ENCODE peak calls at places on chromosomes 5 and 9, in five cellular contexts. M is right lobe of liver; C is effector memory CD4-positive, alpha-beta T cell; L is transverse colon; P is endodermal cell. N is an unnamed sample.

GRCh38 chr5:67677422-67677970 is 480.9 kb upstream of the CD180 start:
- DNase-seq in M (no peak), C (no peak), L (no peak), P (no peak), N (no peak)

GRCh38 chr5:9015937-9016270 is 530.0 kb downstream of the SEMA5A start:
- DNase-seq in M (no peak), C (no peak), L (no peak), P (no peak), N (no peak)

GRCh38 chr5:141570655-141571054 is 48.1 kb downstream of the DIAPH1 start:
- DNase-seq in M (no peak), C (no peak), L (no peak), P (no peak), N (no peak)

GRCh38 chr5:5886812-5887486 is 464.5 kb downstream of the ICE1 start:
- DNase-seq in M (peak; percentile 64), C (no peak), L (peak; percentile 19), P (peak; percentile 89), N (peak; percentile 21)

GRCh38 chr9:124353166-124353768 is 62.0 kb downstream of the PSMB7 start:
- DNase-seq in M (no peak), C (no peak), L (no peak), P (no peak), N (no peak)

GRCh38 chr9:79362100-79363081 is 209.4 kb upstream of the TLE4 start:
- DNase-seq in M (no peak), C (no peak), L (no peak), P (peak; percentile 69), N (no peak)

GRCh38 chr5:62152394-62153123 is 153.4 kb upstream of the KIF2A start:
- DNase-seq in M (no peak), C (no peak), L (no peak), P (no peak), N (no peak)

GRCh38 chr5:1794896-1795290 is 4.7 kb downstream of the MRPL36 start:
- DNase-seq in M (no peak), C (no peak), L (no peak), P (no peak), N (no peak)

GRCh38 chr5:138874771-138875628 is at the start of gene LRRTM2:
- DNase-seq in M (no peak), C (no peak), L (no peak), P (no peak), N (no peak)

GRCh38 chr9:3507395-3508077 is 18.3 kb downstream of the RFX3 start:
- DNase-seq in M (no peak), C (no peak), L (no peak), P (no peak), N (no peak)

GRCh38 chr5:175443514-175444059 is 395 bp downstream of the DRD1 start:
- DNase-seq in M (no peak), C (no peak), L (no peak), P (no peak), N (no peak)

GRCh38 chr5:36881304-36881703 is 4.7 kb downstream of the NIPBL start:
- DNase-seq in M (no peak), C (no peak), L (no peak), P (no peak), N (no peak)
- H3K4me1 ChIP-seq in M (peaks cover 26% of the 10 kb centered on the region), C (peaks cover 21% of the 10 kb centered on the region), L (peaks cover 37% of the 10 kb centered on the region), P (peaks cover 4% of the 10 kb centered on the region), N (peaks cover 24% of the 10 kb centered on the region)

DNA sequence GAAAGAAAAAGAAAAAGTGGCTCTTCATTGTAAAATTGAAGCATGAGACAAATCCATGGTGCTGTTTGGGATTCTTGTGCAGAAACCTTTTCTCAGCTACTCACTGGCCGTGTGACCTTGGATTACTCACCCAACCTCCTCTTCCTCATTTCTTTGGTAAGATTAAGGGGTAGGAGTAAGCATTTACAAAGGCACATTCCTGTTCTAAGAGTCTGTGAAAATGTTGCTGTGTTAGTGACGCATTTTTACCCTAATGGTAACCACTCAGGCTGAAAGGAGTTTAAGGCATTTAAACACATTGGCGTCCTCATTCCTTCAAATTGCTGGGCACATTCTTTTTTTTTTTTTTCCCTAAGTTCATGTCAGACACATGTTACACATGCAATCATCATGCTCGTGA is 4.3 kb downstream of the RAI14 start:
- DNase-seq in M (no peak), C (no peak), L (no peak), P (no peak), N (no peak)
- H3K27ac ChIP-seq in M (no peak overlapping the region), C (no peak overlapping the region), L (no peak overlapping the region), P (no peak overlapping the region), N (no peak overlapping the region)

DNA sequence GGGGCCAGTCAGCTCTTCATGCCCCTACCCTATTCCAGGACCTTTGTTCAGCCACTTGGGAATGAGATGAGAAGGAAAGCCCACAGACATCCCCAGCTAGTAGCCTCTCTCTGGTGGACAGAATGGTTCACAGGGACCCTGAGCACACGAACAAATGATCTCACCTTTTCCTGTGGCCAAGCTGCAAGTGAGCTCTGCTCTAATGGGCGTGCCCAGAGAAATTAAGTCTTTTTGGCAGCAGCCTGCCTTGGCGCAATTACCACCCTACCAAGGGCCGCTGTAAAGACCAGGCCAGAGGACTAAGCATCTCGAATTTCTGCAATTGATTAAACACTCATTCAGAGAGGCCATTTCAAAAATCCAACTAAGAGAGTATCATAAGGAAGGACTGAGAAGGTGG is 56.0 kb downstream of the WHRN start:
- DNase-seq in M (no peak), C (no peak), L (no peak), P (no peak), N (no peak)
- H3K4me1 ChIP-seq in M (no peaks in the 10 kb centered on the region), C (peaks cover 17% of the 10 kb centered on the region), L (no peaks in the 10 kb centered on the region), P (no peaks in the 10 kb centered on the region), N (no peaks in the 10 kb centered on the region)

DNA sequence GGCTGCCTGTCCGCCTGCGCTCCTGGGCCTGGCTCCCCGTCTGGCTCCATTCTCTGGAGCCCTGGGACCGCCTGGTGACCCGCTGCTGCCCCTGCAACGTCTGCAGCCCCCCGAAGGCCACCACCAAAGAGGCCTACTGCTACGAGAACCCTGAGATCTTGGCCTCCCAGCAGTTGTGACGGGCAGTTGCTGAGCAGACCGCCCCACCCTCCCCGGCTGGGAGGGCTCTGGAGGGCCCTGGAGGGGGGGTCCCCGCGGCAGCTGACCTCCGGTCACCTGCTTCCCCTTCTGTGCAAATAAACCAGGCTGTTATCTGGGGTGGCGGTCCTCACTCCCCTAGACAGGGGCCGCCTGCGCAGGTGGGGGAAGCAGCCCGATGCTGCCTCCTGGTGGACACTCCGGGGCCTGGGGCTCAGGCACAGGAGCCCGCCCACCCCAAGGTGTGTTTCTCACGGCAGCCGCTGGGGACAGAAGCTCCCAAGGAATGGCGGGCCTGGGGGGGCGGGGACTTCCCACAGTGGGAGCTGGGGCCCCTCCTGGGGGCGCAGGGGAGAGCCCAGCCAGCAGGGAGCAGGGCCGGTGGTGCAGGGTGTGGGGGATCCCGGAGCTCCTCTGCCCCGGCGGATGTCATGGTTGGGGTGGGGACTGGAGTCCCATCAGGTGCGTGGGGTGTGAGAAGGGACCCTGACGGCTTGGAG is 4.7 kb upstream of the TUBB4B start:
- DNase-seq in M (peak; percentile 88), C (peak; percentile 86), L (peak; percentile 93), P (peak; percentile 96), N (peak; percentile 89)
- H3K27ac ChIP-seq in M (no peak overlapping the region), C (no peak overlapping the region), L (peak overlapping the region; percentile 99), P (no peak overlapping the region), N (no peak overlapping the region)

GRCh38 chr9:110059461-110059860 is 148.5 kb downstream of the C9orf152 start:
- DNase-seq in M (peak; percentile 75), C (no peak), L (no peak), P (no peak), N (no peak)
- H3K4me1 ChIP-seq in M (peaks cover 13% of the 10 kb centered on the region), C (no peaks in the 10 kb centered on the region), L (no peaks in the 10 kb centered on the region), P (no peaks in the 10 kb centered on the region), N (peaks cover 13% of the 10 kb centered on the region)

GRCh38 chr5:78527925-78528324 is 120.6 kb downstream of the LHFPL2 start:
- DNase-seq in M (no peak), C (no peak), L (no peak), P (no peak), N (no peak)
- H3K27ac ChIP-seq in M (peak overlapping the region; percentile 36), C (no peak overlapping the region), L (peak overlapping the region; percentile 68), P (no peak overlapping the region), N (peak overlapping the region; percentile 61)

DNA sequence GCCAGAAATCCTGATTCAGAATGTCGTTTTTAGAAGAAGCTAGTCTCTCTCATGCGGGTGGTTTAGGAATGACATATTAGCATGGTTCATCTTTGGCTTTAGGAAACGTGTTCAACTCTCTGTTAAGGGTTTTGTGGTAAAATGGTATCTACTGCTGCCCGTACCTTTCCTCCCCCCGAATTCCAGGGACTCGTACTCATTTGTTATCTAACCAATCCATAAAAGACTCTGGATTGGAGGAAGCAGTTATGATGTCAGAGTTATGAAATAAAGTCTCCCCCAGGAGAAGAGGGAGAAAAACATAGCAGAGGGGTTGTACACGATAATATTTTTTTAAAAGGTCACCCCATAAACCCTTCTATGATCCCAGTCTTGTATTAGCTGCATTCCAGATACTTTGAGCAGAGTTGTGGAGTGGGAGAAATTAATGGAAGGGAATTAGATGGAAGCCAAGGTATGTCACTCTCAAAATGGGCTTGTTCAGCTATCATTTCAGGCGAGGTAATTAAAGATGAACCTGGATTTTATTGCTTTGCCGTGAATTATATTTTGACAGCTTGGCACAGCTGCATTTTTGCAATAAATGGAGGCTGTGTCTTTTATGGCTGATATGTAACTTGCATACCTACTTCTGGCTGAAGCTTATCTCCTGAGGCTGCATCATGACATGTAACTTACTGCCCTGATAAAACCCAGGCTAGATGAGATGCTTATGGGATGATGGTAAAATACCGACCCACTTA is 31.3 kb downstream of the RAI14 start:
- DNase-seq in M (no peak), C (no peak), L (no peak), P (peak; percentile 6), N (no peak)
- H3K4me1 ChIP-seq in M (peaks cover 23% of the 10 kb centered on the region), C (no peaks in the 10 kb centered on the region), L (peaks cover 23% of the 10 kb centered on the region), P (peaks cover 21% of the 10 kb centered on the region), N (peaks cover 19% of the 10 kb centered on the region)

DNA sequence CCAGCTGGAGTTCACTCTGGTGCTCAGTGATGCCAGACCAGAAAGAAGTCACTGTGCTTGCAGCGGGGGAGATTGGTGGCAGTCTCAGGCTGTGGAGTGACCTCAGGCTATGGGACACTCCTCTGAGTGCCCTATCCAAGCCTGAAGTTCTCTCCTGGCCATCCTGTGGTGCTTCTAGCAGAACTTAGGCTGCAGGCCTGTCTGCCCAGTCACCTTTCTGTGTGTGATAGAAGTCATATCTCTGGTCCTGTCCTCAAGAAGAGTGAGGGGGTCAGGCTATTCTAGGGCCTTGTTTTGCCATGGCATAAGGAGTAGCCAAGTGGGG is 9.3 kb downstream of the PDLIM4 start:
- DNase-seq in M (no peak), C (no peak), L (no peak), P (no peak), N (no peak)
- H3K27ac ChIP-seq in M (no peak overlapping the region), C (no peak overlapping the region), L (peak overlapping the region; percentile 96), P (no peak overlapping the region), N (no peak overlapping the region)

GRCh38 chr9:133822439-133823065 is 84.4 kb upstream of the SARDH start:
- DNase-seq in M (no peak), C (no peak), L (no peak), P (no peak), N (no peak)
- H3K4me1 ChIP-seq in M (no peaks in the 10 kb centered on the region), C (no peaks in the 10 kb centered on the region), L (peaks cover 6% of the 10 kb centered on the region), P (no peaks in the 10 kb centered on the region), N (no peaks in the 10 kb centered on the region)

DNA sequence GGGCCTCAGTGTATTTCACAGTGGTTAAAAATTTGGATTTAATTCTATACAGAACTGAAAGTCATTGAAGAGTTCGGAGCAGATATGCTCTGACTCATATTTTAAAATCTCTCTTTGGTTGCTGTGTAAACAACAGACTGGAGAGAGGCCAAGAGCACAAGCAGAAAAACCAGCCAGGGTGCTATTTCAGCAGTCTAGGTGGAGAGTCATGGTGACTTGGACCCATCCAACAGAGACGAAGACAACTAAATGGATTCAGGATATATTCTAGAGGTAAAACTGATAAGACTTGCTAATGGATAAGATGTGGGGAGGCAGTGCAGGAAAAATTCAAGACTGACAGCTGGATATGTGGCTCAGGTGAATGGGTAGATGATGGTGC is 168.9 kb downstream of the MAPKAP1 start:
- DNase-seq in M (peak; percentile 55), C (no peak), L (peak; percentile 60), P (no peak), N (peak; percentile 73)
- H3K27ac ChIP-seq in M (peak overlapping the region; percentile 38), C (no peak overlapping the region), L (peak overlapping the region; percentile 5), P (no peak overlapping the region), N (peak overlapping the region; percentile 88)